ENCODE peak calls at places on chromosomes 12 and 14, in ten cellular contexts. One of them, this sample, is unnamed.

GRCh38 chr12:124537525-124538193 is 29.8 kb downstream of the NCOR2 start:
- DNase-seq in mammary epithelial cell: no peak
- DNase-seq in PC-3: no peak
- DNase-seq in pancreas: no peak
- DNase-seq in stomach: peak; percentile 50
- DNase-seq in MM.1S: no peak
- DNase-seq in ovary: no peak
- DNase-seq in spleen: no peak
- DNase-seq in neuronal stem cell: no peak
- DNase-seq in sigmoid colon: no peak
- DNase-seq in this sample: no peak

GRCh38 chr14:69921052-69921451 is 41.8 kb downstream of the SMOC1 start:
- DNase-seq in mammary epithelial cell: peak; percentile 35
- DNase-seq in PC-3: no peak
- DNase-seq in pancreas: no peak
- DNase-seq in stomach: no peak
- DNase-seq in MM.1S: no peak
- DNase-seq in ovary: no peak
- DNase-seq in spleen: no peak
- DNase-seq in neuronal stem cell: no peak
- DNase-seq in sigmoid colon: no peak
- DNase-seq in this sample: no peak

GRCh38 chr12:38469689-38470088 is 153.1 kb downstream of the ALG10B start:
- DNase-seq in mammary epithelial cell: no peak
- DNase-seq in PC-3: no peak
- DNase-seq in pancreas: no peak
- DNase-seq in stomach: no peak
- DNase-seq in MM.1S: no peak
- DNase-seq in ovary: no peak
- DNase-seq in spleen: no peak
- DNase-seq in neuronal stem cell: peak; percentile 30
- DNase-seq in sigmoid colon: no peak
- DNase-seq in this sample: no peak

GRCh38 chr12:15151141-15152091 is 69.8 kb downstream of the RERG start:
- DNase-seq in mammary epithelial cell: no peak
- DNase-seq in PC-3: peak; percentile 42
- DNase-seq in pancreas: no peak
- DNase-seq in stomach: no peak
- DNase-seq in MM.1S: peak; percentile 30
- DNase-seq in ovary: peak; percentile 50
- DNase-seq in spleen: no peak
- DNase-seq in neuronal stem cell: peak; percentile 3
- DNase-seq in sigmoid colon: no peak
- DNase-seq in this sample: no peak

GRCh38 chr12:127680516-127680915 is 586.5 kb upstream of the TMEM132C start:
- DNase-seq in mammary epithelial cell: no peak
- DNase-seq in PC-3: no peak
- DNase-seq in pancreas: no peak
- DNase-seq in stomach: no peak
- DNase-seq in MM.1S: no peak
- DNase-seq in ovary: no peak
- DNase-seq in spleen: no peak
- DNase-seq in neuronal stem cell: no peak
- DNase-seq in sigmoid colon: no peak
- DNase-seq in this sample: no peak

GRCh38 chr14:56782701-56783100 is 27.6 kb downstream of the OTX2 start:
- DNase-seq in mammary epithelial cell: peak; percentile 3
- DNase-seq in PC-3: peak; percentile 59
- DNase-seq in pancreas: no peak
- DNase-seq in stomach: no peak
- DNase-seq in MM.1S: no peak
- DNase-seq in ovary: no peak
- DNase-seq in spleen: no peak
- DNase-seq in neuronal stem cell: no peak
- DNase-seq in sigmoid colon: no peak
- DNase-seq in this sample: no peak

GRCh38 chr14:85423889-85424288 is 106.1 kb upstream of the FLRT2 start:
- DNase-seq in mammary epithelial cell: peak; percentile 40
- DNase-seq in PC-3: no peak
- DNase-seq in pancreas: no peak
- DNase-seq in stomach: no peak
- DNase-seq in MM.1S: no peak
- DNase-seq in ovary: no peak
- DNase-seq in spleen: no peak
- DNase-seq in neuronal stem cell: no peak
- DNase-seq in sigmoid colon: no peak
- DNase-seq in this sample: no peak

GRCh38 chr12:91009319-91009950 is 4.7 kb upstream of the EPYC start:
- DNase-seq in mammary epithelial cell: peak; percentile 30
- DNase-seq in PC-3: peak; percentile 47
- DNase-seq in pancreas: no peak
- DNase-seq in stomach: no peak
- DNase-seq in MM.1S: peak; percentile 86
- DNase-seq in ovary: no peak
- DNase-seq in spleen: no peak
- DNase-seq in neuronal stem cell: no peak
- DNase-seq in sigmoid colon: no peak
- DNase-seq in this sample: no peak

GRCh38 chr14:39090548-39091111 is 12.4 kb downstream of the SEC23A start:
- DNase-seq in mammary epithelial cell: no peak
- DNase-seq in PC-3: no peak
- DNase-seq in pancreas: no peak
- DNase-seq in stomach: no peak
- DNase-seq in MM.1S: no peak
- DNase-seq in ovary: no peak
- DNase-seq in spleen: no peak
- DNase-seq in neuronal stem cell: no peak
- DNase-seq in sigmoid colon: no peak
- DNase-seq in this sample: no peak

GRCh38 chr14:99267871-99268775 is 3.9 kb downstream of the BCL11B start:
- DNase-seq in mammary epithelial cell: no peak
- DNase-seq in PC-3: no peak
- DNase-seq in pancreas: no peak
- DNase-seq in stomach: no peak
- DNase-seq in MM.1S: no peak
- DNase-seq in ovary: no peak
- DNase-seq in spleen: no peak
- DNase-seq in neuronal stem cell: no peak
- DNase-seq in sigmoid colon: no peak
- DNase-seq in this sample: peak; percentile 42

GRCh38 chr14:67710209-67710608 is 8.5 kb downstream of the RDH12 start:
- DNase-seq in mammary epithelial cell: no peak
- DNase-seq in PC-3: peak; percentile 24
- DNase-seq in pancreas: no peak
- DNase-seq in stomach: no peak
- DNase-seq in MM.1S: no peak
- DNase-seq in ovary: no peak
- DNase-seq in spleen: no peak
- DNase-seq in neuronal stem cell: no peak
- DNase-seq in sigmoid colon: no peak
- DNase-seq in this sample: no peak

GRCh38 chr12:4172999-4173398 is 100.6 kb upstream of the CCND2 start:
- DNase-seq in mammary epithelial cell: no peak
- DNase-seq in PC-3: no peak
- DNase-seq in pancreas: no peak
- DNase-seq in stomach: no peak
- DNase-seq in MM.1S: no peak
- DNase-seq in ovary: no peak
- DNase-seq in spleen: no peak
- DNase-seq in neuronal stem cell: no peak
- DNase-seq in sigmoid colon: no peak
- DNase-seq in this sample: no peak

GRCh38 chr12:97292588-97292987 is 170.0 kb upstream of the RMST start:
- DNase-seq in mammary epithelial cell: no peak
- DNase-seq in PC-3: no peak
- DNase-seq in pancreas: no peak
- DNase-seq in stomach: no peak
- DNase-seq in MM.1S: no peak
- DNase-seq in ovary: no peak
- DNase-seq in spleen: no peak
- DNase-seq in neuronal stem cell: no peak
- DNase-seq in sigmoid colon: no peak
- DNase-seq in this sample: no peak

GRCh38 chr12:89619764-89620163 is 88.9 kb downstream of the ATP2B1 start:
- DNase-seq in mammary epithelial cell: no peak
- DNase-seq in PC-3: no peak
- DNase-seq in pancreas: no peak
- DNase-seq in stomach: no peak
- DNase-seq in MM.1S: no peak
- DNase-seq in ovary: no peak
- DNase-seq in spleen: no peak
- DNase-seq in neuronal stem cell: no peak
- DNase-seq in sigmoid colon: no peak
- DNase-seq in this sample: no peak

GRCh38 chr12:93146278-93146939 is 217.3 kb upstream of the EEA1 start:
- DNase-seq in mammary epithelial cell: peak; percentile 51
- DNase-seq in PC-3: peak; percentile 35
- DNase-seq in pancreas: peak; percentile 54
- DNase-seq in stomach: no peak
- DNase-seq in MM.1S: no peak
- DNase-seq in ovary: no peak
- DNase-seq in spleen: no peak
- DNase-seq in neuronal stem cell: no peak
- DNase-seq in sigmoid colon: no peak
- DNase-seq in this sample: no peak

GRCh38 chr12:84436134-84436533 is 476.5 kb downstream of the SLC6A15 start:
- DNase-seq in mammary epithelial cell: no peak
- DNase-seq in PC-3: no peak
- DNase-seq in pancreas: no peak
- DNase-seq in stomach: no peak
- DNase-seq in MM.1S: no peak
- DNase-seq in ovary: no peak
- DNase-seq in spleen: no peak
- DNase-seq in neuronal stem cell: no peak
- DNase-seq in sigmoid colon: no peak
- DNase-seq in this sample: no peak

GRCh38 chr12:89067436-89067835 is 284.9 kb downstream of the DUSP6 start:
- DNase-seq in mammary epithelial cell: peak; percentile 95
- DNase-seq in PC-3: peak; percentile 96
- DNase-seq in pancreas: no peak
- DNase-seq in stomach: no peak
- DNase-seq in MM.1S: no peak
- DNase-seq in ovary: no peak
- DNase-seq in spleen: no peak
- DNase-seq in neuronal stem cell: no peak
- DNase-seq in sigmoid colon: no peak
- DNase-seq in this sample: no peak

GRCh38 chr12:121170581-121171260 is 38.0 kb downstream of the P2RX7 start:
- DNase-seq in mammary epithelial cell: peak; percentile 63
- DNase-seq in PC-3: peak; percentile 11
- DNase-seq in pancreas: no peak
- DNase-seq in stomach: no peak
- DNase-seq in MM.1S: no peak
- DNase-seq in ovary: no peak
- DNase-seq in spleen: no peak
- DNase-seq in neuronal stem cell: no peak
- DNase-seq in sigmoid colon: no peak
- DNase-seq in this sample: no peak

GRCh38 chr12:121167951-121168350 is 35.3 kb downstream of the P2RX7 start:
- DNase-seq in mammary epithelial cell: no peak
- DNase-seq in PC-3: no peak
- DNase-seq in pancreas: no peak
- DNase-seq in stomach: no peak
- DNase-seq in MM.1S: no peak
- DNase-seq in ovary: no peak
- DNase-seq in spleen: no peak
- DNase-seq in neuronal stem cell: no peak
- DNase-seq in sigmoid colon: no peak
- DNase-seq in this sample: no peak

GRCh38 chr12:121166356-121166755 is 33.7 kb downstream of the P2RX7 start:
- DNase-seq in mammary epithelial cell: no peak
- DNase-seq in PC-3: no peak
- DNase-seq in pancreas: no peak
- DNase-seq in stomach: no peak
- DNase-seq in MM.1S: no peak
- DNase-seq in ovary: no peak
- DNase-seq in spleen: no peak
- DNase-seq in neuronal stem cell: no peak
- DNase-seq in sigmoid colon: no peak
- DNase-seq in this sample: no peak

GRCh38 chr12:121165316-121165715 is 32.6 kb downstream of the P2RX7 start:
- DNase-seq in mammary epithelial cell: peak; percentile 65
- DNase-seq in PC-3: no peak
- DNase-seq in pancreas: no peak
- DNase-seq in stomach: no peak
- DNase-seq in MM.1S: no peak
- DNase-seq in ovary: no peak
- DNase-seq in spleen: no peak
- DNase-seq in neuronal stem cell: no peak
- DNase-seq in sigmoid colon: no peak
- DNase-seq in this sample: no peak

GRCh38 chr12:121167232-121167820 is 34.6 kb downstream of the P2RX7 start:
- DNase-seq in mammary epithelial cell: no peak
- DNase-seq in PC-3: no peak
- DNase-seq in pancreas: no peak
- DNase-seq in stomach: no peak
- DNase-seq in MM.1S: no peak
- DNase-seq in ovary: no peak
- DNase-seq in spleen: no peak
- DNase-seq in neuronal stem cell: no peak
- DNase-seq in sigmoid colon: no peak
- DNase-seq in this sample: no peak
- H3K27ac ChIP-seq in mammary epithelial cell: no peak overlapping the region
- H3K27ac ChIP-seq in PC-3: no peak overlapping the region
- H3K27ac ChIP-seq in pancreas: no peak overlapping the region
- H3K27ac ChIP-seq in stomach: no peak overlapping the region
- H3K27ac ChIP-seq in MM.1S: no peak overlapping the region
- H3K27ac ChIP-seq in ovary: no peak overlapping the region
- H3K27ac ChIP-seq in spleen: no peak overlapping the region
- H3K27ac ChIP-seq in neuronal stem cell: no peak overlapping the region
- H3K27ac ChIP-seq in sigmoid colon: no peak overlapping the region
- H3K27ac ChIP-seq in this sample: no peak overlapping the region

GRCh38 chr14:83473846-83474245 is 1940.2 kb upstream of the SEL1L start:
- DNase-seq in mammary epithelial cell: no peak
- DNase-seq in PC-3: no peak
- DNase-seq in pancreas: no peak
- DNase-seq in stomach: no peak
- DNase-seq in MM.1S: no peak
- DNase-seq in ovary: no peak
- DNase-seq in spleen: no peak
- DNase-seq in neuronal stem cell: no peak
- DNase-seq in sigmoid colon: no peak
- DNase-seq in this sample: no peak
- H3K9me3 ChIP-seq in mammary epithelial cell: no peaks in the 10 kb centered on the region
- H3K9me3 ChIP-seq in PC-3: peaks cover 19% of the 10 kb centered on the region
- H3K9me3 ChIP-seq in pancreas: no peaks in the 10 kb centered on the region
- H3K9me3 ChIP-seq in stomach: no peaks in the 10 kb centered on the region
- H3K9me3 ChIP-seq in MM.1S: no peaks in the 10 kb centered on the region
- H3K9me3 ChIP-seq in ovary: no peaks in the 10 kb centered on the region
- H3K9me3 ChIP-seq in spleen: no peaks in the 10 kb centered on the region
- H3K9me3 ChIP-seq in neuronal stem cell: no peaks in the 10 kb centered on the region
- H3K9me3 ChIP-seq in sigmoid colon: no peaks in the 10 kb centered on the region
- H3K9me3 ChIP-seq in this sample: no peaks in the 10 kb centered on the region

GRCh38 chr12:72269491-72269890 is 2.7 kb upstream of the TRHDE start:
- DNase-seq in mammary epithelial cell: no peak
- DNase-seq in PC-3: peak; percentile 71
- DNase-seq in pancreas: no peak
- DNase-seq in stomach: no peak
- DNase-seq in MM.1S: no peak
- DNase-seq in ovary: no peak
- DNase-seq in spleen: no peak
- DNase-seq in neuronal stem cell: no peak
- DNase-seq in sigmoid colon: no peak
- DNase-seq in this sample: no peak
- H3K4me3 ChIP-seq in mammary epithelial cell: no peak overlapping the region
- H3K4me3 ChIP-seq in PC-3: peak overlapping the region; percentile 98
- H3K4me3 ChIP-seq in pancreas: peak overlapping the region; percentile 71
- H3K4me3 ChIP-seq in stomach: no peak overlapping the region
- H3K4me3 ChIP-seq in MM.1S: no peak overlapping the region
- H3K4me3 ChIP-seq in ovary: no peak overlapping the region
- H3K4me3 ChIP-seq in spleen: no peak overlapping the region
- H3K4me3 ChIP-seq in neuronal stem cell: no peak overlapping the region
- H3K4me3 ChIP-seq in sigmoid colon: no peak overlapping the region
- H3K4me3 ChIP-seq in this sample: no peak overlapping the region

GRCh38 chr14:22922294-22922693 is 3.3 kb upstream of the RBM23 start:
- DNase-seq in mammary epithelial cell: no peak
- DNase-seq in PC-3: no peak
- DNase-seq in pancreas: no peak
- DNase-seq in stomach: no peak
- DNase-seq in MM.1S: no peak
- DNase-seq in ovary: no peak
- DNase-seq in spleen: no peak
- DNase-seq in neuronal stem cell: no peak
- DNase-seq in sigmoid colon: no peak
- DNase-seq in this sample: no peak
- H3K27ac ChIP-seq in mammary epithelial cell: no peak overlapping the region
- H3K27ac ChIP-seq in PC-3: peak overlapping the region; percentile 29
- H3K27ac ChIP-seq in pancreas: no peak overlapping the region
- H3K27ac ChIP-seq in stomach: no peak overlapping the region
- H3K27ac ChIP-seq in MM.1S: no peak overlapping the region
- H3K27ac ChIP-seq in ovary: no peak overlapping the region
- H3K27ac ChIP-seq in spleen: no peak overlapping the region
- H3K27ac ChIP-seq in neuronal stem cell: no peak overlapping the region
- H3K27ac ChIP-seq in sigmoid colon: no peak overlapping the region
- H3K27ac ChIP-seq in this sample: no peak overlapping the region

This sample was measured in ascending aorta.